ENCODE peak calls at places on chromosomes 16 and 17, in eight cellular contexts. One of them, this sample, is unnamed.

GRCh38 chr17:18860161-18860972 is 2.4 kb downstream of the PRPSAP2 start:
- DNase-seq in fibroblast of lung: no peak
- DNase-seq in M059J: peak
- DNase-seq in effector memory CD4-positive, alpha-beta T cell: no peak
- DNase-seq in NCI-H69: no peak
- DNase-seq in activated T-cell treated with anti-CD3 and anti-CD28 coated beads, Interleukin-2, amount 50 U/mL, for 24 hours: no peak
- DNase-seq in Ammon's horn: no peak
- DNase-seq in right atrium auricular region: no peak
- DNase-seq in this sample: no peak

GRCh38 chr17:40522250-40522960 is 21.0 kb upstream of the TNS4 start:
- DNase-seq in Ammon's horn: no peak
- DNase-seq in right atrium auricular region: no peak
- DNase-seq in fibroblast of lung: peak
- DNase-seq in effector memory CD4-positive, alpha-beta T cell: no peak
- DNase-seq in activated T-cell treated with anti-CD3 and anti-CD28 coated beads, Interleukin-2, amount 50 U/mL, for 24 hours: peak
- DNase-seq in M059J: no peak
- DNase-seq in NCI-H69: no peak
- DNase-seq in this sample: no peak

GRCh38 chr16:17417740-17418139 is 53.0 kb downstream of the XYLT1 start:
- DNase-seq in activated T-cell treated with anti-CD3 and anti-CD28 coated beads, Interleukin-2, amount 50 U/mL, for 24 hours: no peak
- DNase-seq in fibroblast of lung: no peak
- DNase-seq in Ammon's horn: no peak
- DNase-seq in NCI-H69: no peak
- DNase-seq in M059J: peak
- DNase-seq in right atrium auricular region: no peak
- DNase-seq in effector memory CD4-positive, alpha-beta T cell: no peak
- DNase-seq in this sample: no peak

GRCh38 chr17:55327225-55328088 is 62.7 kb downstream of the HLF start:
- DNase-seq in Ammon's horn: no peak
- DNase-seq in NCI-H69: no peak
- DNase-seq in fibroblast of lung: no peak
- DNase-seq in activated T-cell treated with anti-CD3 and anti-CD28 coated beads, Interleukin-2, amount 50 U/mL, for 24 hours: no peak
- DNase-seq in effector memory CD4-positive, alpha-beta T cell: no peak
- DNase-seq in M059J: peak
- DNase-seq in right atrium auricular region: no peak
- DNase-seq in this sample: no peak

GRCh38 chr16:48014349-48015135 is 141.3 kb downstream of the ABCC12 start:
- DNase-seq in activated T-cell treated with anti-CD3 and anti-CD28 coated beads, Interleukin-2, amount 50 U/mL, for 24 hours: no peak
- DNase-seq in fibroblast of lung: no peak
- DNase-seq in right atrium auricular region: no peak
- DNase-seq in effector memory CD4-positive, alpha-beta T cell: no peak
- DNase-seq in M059J: peak
- DNase-seq in NCI-H69: no peak
- DNase-seq in Ammon's horn: peak
- DNase-seq in this sample: peak

GRCh38 chr17:35170968-35171771 is 23.0 kb downstream of the SLC35G3 start:
- DNase-seq in NCI-H69: peak
- DNase-seq in activated T-cell treated with anti-CD3 and anti-CD28 coated beads, Interleukin-2, amount 50 U/mL, for 24 hours: peak
- DNase-seq in M059J: peak
- DNase-seq in effector memory CD4-positive, alpha-beta T cell: no peak
- DNase-seq in right atrium auricular region: no peak
- DNase-seq in Ammon's horn: no peak
- DNase-seq in fibroblast of lung: peak
- DNase-seq in this sample: peak

GRCh38 chr17:72429066-72429638 is 308.3 kb downstream of the SOX9 start:
- DNase-seq in fibroblast of lung: no peak
- DNase-seq in M059J: no peak
- DNase-seq in right atrium auricular region: no peak
- DNase-seq in Ammon's horn: no peak
- DNase-seq in effector memory CD4-positive, alpha-beta T cell: no peak
- DNase-seq in NCI-H69: peak
- DNase-seq in activated T-cell treated with anti-CD3 and anti-CD28 coated beads, Interleukin-2, amount 50 U/mL, for 24 hours: no peak
- DNase-seq in this sample: no peak

GRCh38 chr17:10384175-10384574 is 11.4 kb upstream of the MYH13 start:
- DNase-seq in NCI-H69: no peak
- DNase-seq in activated T-cell treated with anti-CD3 and anti-CD28 coated beads, Interleukin-2, amount 50 U/mL, for 24 hours: no peak
- DNase-seq in Ammon's horn: no peak
- DNase-seq in fibroblast of lung: peak
- DNase-seq in right atrium auricular region: no peak
- DNase-seq in effector memory CD4-positive, alpha-beta T cell: no peak
- DNase-seq in M059J: no peak
- DNase-seq in this sample: peak

GRCh38 chr17:47808036-47808829 is 13.4 kb downstream of the OSBPL7 start:
- DNase-seq in M059J: no peak
- DNase-seq in effector memory CD4-positive, alpha-beta T cell: no peak
- DNase-seq in NCI-H69: no peak
- DNase-seq in fibroblast of lung: no peak
- DNase-seq in right atrium auricular region: no peak
- DNase-seq in activated T-cell treated with anti-CD3 and anti-CD28 coated beads, Interleukin-2, amount 50 U/mL, for 24 hours: peak
- DNase-seq in Ammon's horn: no peak
- DNase-seq in this sample: no peak

GRCh38 chr17:68695659-68696058 is 94.5 kb upstream of the FAM20A start:
- DNase-seq in fibroblast of lung: no peak
- DNase-seq in activated T-cell treated with anti-CD3 and anti-CD28 coated beads, Interleukin-2, amount 50 U/mL, for 24 hours: no peak
- DNase-seq in NCI-H69: no peak
- DNase-seq in M059J: no peak
- DNase-seq in Ammon's horn: no peak
- DNase-seq in right atrium auricular region: no peak
- DNase-seq in effector memory CD4-positive, alpha-beta T cell: no peak
- DNase-seq in this sample: no peak

GRCh38 chr17:77528516-77529327 is 388.0 kb downstream of the SEC14L1 start:
- DNase-seq in Ammon's horn: peak
- DNase-seq in M059J: no peak
- DNase-seq in activated T-cell treated with anti-CD3 and anti-CD28 coated beads, Interleukin-2, amount 50 U/mL, for 24 hours: peak
- DNase-seq in effector memory CD4-positive, alpha-beta T cell: no peak
- DNase-seq in NCI-H69: peak
- DNase-seq in right atrium auricular region: no peak
- DNase-seq in fibroblast of lung: no peak
- DNase-seq in this sample: peak

GRCh38 chr17:39015546-39015935 is 48.3 kb upstream of the FBXO47 start:
- DNase-seq in activated T-cell treated with anti-CD3 and anti-CD28 coated beads, Interleukin-2, amount 50 U/mL, for 24 hours: no peak
- DNase-seq in effector memory CD4-positive, alpha-beta T cell: no peak
- DNase-seq in Ammon's horn: no peak
- DNase-seq in NCI-H69: no peak
- DNase-seq in M059J: no peak
- DNase-seq in fibroblast of lung: no peak
- DNase-seq in right atrium auricular region: no peak
- DNase-seq in this sample: no peak

GRCh38 chr17:27669136-27669535 is 38.1 kb downstream of the LGALS9 start:
- DNase-seq in NCI-H69: no peak
- DNase-seq in Ammon's horn: no peak
- DNase-seq in activated T-cell treated with anti-CD3 and anti-CD28 coated beads, Interleukin-2, amount 50 U/mL, for 24 hours: no peak
- DNase-seq in effector memory CD4-positive, alpha-beta T cell: no peak
- DNase-seq in fibroblast of lung: no peak
- DNase-seq in right atrium auricular region: no peak
- DNase-seq in M059J: no peak
- DNase-seq in this sample: no peak

GRCh38 chr17:80475949-80476876 is at the start of gene NPTX1:
- DNase-seq in right atrium auricular region: no peak
- DNase-seq in fibroblast of lung: no peak
- DNase-seq in Ammon's horn: no peak
- DNase-seq in effector memory CD4-positive, alpha-beta T cell: no peak
- DNase-seq in activated T-cell treated with anti-CD3 and anti-CD28 coated beads, Interleukin-2, amount 50 U/mL, for 24 hours: peak
- DNase-seq in NCI-H69: peak
- DNase-seq in M059J: peak
- DNase-seq in this sample: peak

GRCh38 chr16:52469775-52470174 is 77.2 kb downstream of the TOX3 start:
- DNase-seq in Ammon's horn: no peak
- DNase-seq in activated T-cell treated with anti-CD3 and anti-CD28 coated beads, Interleukin-2, amount 50 U/mL, for 24 hours: no peak
- DNase-seq in M059J: peak
- DNase-seq in NCI-H69: peak
- DNase-seq in fibroblast of lung: no peak
- DNase-seq in effector memory CD4-positive, alpha-beta T cell: no peak
- DNase-seq in right atrium auricular region: no peak
- DNase-seq in this sample: no peak

GRCh38 chr17:64203630-64204029 is 59.4 kb downstream of the TEX2 start:
- DNase-seq in Ammon's horn: no peak
- DNase-seq in effector memory CD4-positive, alpha-beta T cell: no peak
- DNase-seq in fibroblast of lung: no peak
- DNase-seq in right atrium auricular region: no peak
- DNase-seq in NCI-H69: no peak
- DNase-seq in M059J: no peak
- DNase-seq in activated T-cell treated with anti-CD3 and anti-CD28 coated beads, Interleukin-2, amount 50 U/mL, for 24 hours: no peak
- DNase-seq in this sample: no peak

GRCh38 chr16:69494993-69495392 is 70.6 kb downstream of the CYB5B start:
- DNase-seq in right atrium auricular region: no peak
- DNase-seq in NCI-H69: peak
- DNase-seq in effector memory CD4-positive, alpha-beta T cell: peak
- DNase-seq in Ammon's horn: no peak
- DNase-seq in activated T-cell treated with anti-CD3 and anti-CD28 coated beads, Interleukin-2, amount 50 U/mL, for 24 hours: peak
- DNase-seq in M059J: peak
- DNase-seq in fibroblast of lung: peak
- DNase-seq in this sample: no peak

GRCh38 chr16:20612551-20613470 is 36.6 kb upstream of the ACSM2B start:
- DNase-seq in effector memory CD4-positive, alpha-beta T cell: no peak
- DNase-seq in fibroblast of lung: no peak
- DNase-seq in NCI-H69: no peak
- DNase-seq in activated T-cell treated with anti-CD3 and anti-CD28 coated beads, Interleukin-2, amount 50 U/mL, for 24 hours: no peak
- DNase-seq in Ammon's horn: peak
- DNase-seq in M059J: peak
- DNase-seq in right atrium auricular region: peak
- DNase-seq in this sample: no peak

GRCh38 chr17:42311240-42312034 is 23.1 kb downstream of the STAT5A start:
- DNase-seq in right atrium auricular region: peak
- DNase-seq in effector memory CD4-positive, alpha-beta T cell: no peak
- DNase-seq in fibroblast of lung: peak
- DNase-seq in NCI-H69: no peak
- DNase-seq in M059J: no peak
- DNase-seq in activated T-cell treated with anti-CD3 and anti-CD28 coated beads, Interleukin-2, amount 50 U/mL, for 24 hours: peak
- DNase-seq in Ammon's horn: peak
- DNase-seq in this sample: peak

GRCh38 chr16:67249762-67250327 is 1.1 kb downstream of the SLC9A5 start:
- DNase-seq in right atrium auricular region: no peak
- DNase-seq in effector memory CD4-positive, alpha-beta T cell: no peak
- DNase-seq in M059J: no peak
- DNase-seq in NCI-H69: peak
- DNase-seq in fibroblast of lung: no peak
- DNase-seq in activated T-cell treated with anti-CD3 and anti-CD28 coated beads, Interleukin-2, amount 50 U/mL, for 24 hours: no peak
- DNase-seq in Ammon's horn: no peak
- DNase-seq in this sample: peak

GRCh38 chr17:34390649-34391048 is 27.6 kb upstream of the CCL1 start:
- DNase-seq in activated T-cell treated with anti-CD3 and anti-CD28 coated beads, Interleukin-2, amount 50 U/mL, for 24 hours: no peak
- DNase-seq in right atrium auricular region: no peak
- DNase-seq in NCI-H69: no peak
- DNase-seq in fibroblast of lung: no peak
- DNase-seq in M059J: no peak
- DNase-seq in Ammon's horn: no peak
- DNase-seq in effector memory CD4-positive, alpha-beta T cell: no peak
- DNase-seq in this sample: no peak

GRCh38 chr16:88650749-88651275 is at the start of gene CYBA:
- DNase-seq in NCI-H69: peak
- DNase-seq in right atrium auricular region: peak
- DNase-seq in M059J: no peak
- DNase-seq in fibroblast of lung: peak
- DNase-seq in effector memory CD4-positive, alpha-beta T cell: peak
- DNase-seq in activated T-cell treated with anti-CD3 and anti-CD28 coated beads, Interleukin-2, amount 50 U/mL, for 24 hours: peak
- DNase-seq in Ammon's horn: peak
- DNase-seq in this sample: peak

GRCh38 chr16:87561200-87562105 is 40.9 kb upstream of the JPH3 start:
- DNase-seq in Ammon's horn: no peak
- DNase-seq in activated T-cell treated with anti-CD3 and anti-CD28 coated beads, Interleukin-2, amount 50 U/mL, for 24 hours: no peak
- DNase-seq in M059J: no peak
- DNase-seq in effector memory CD4-positive, alpha-beta T cell: no peak
- DNase-seq in NCI-H69: no peak
- DNase-seq in right atrium auricular region: no peak
- DNase-seq in fibroblast of lung: no peak
- DNase-seq in this sample: no peak

GRCh38 chr17:73757324-73757942 is 113.2 kb upstream of the SDK2 start:
- DNase-seq in effector memory CD4-positive, alpha-beta T cell: no peak
- DNase-seq in right atrium auricular region: no peak
- DNase-seq in activated T-cell treated with anti-CD3 and anti-CD28 coated beads, Interleukin-2, amount 50 U/mL, for 24 hours: no peak
- DNase-seq in NCI-H69: peak
- DNase-seq in M059J: no peak
- DNase-seq in fibroblast of lung: no peak
- DNase-seq in Ammon's horn: no peak
- DNase-seq in this sample: peak

GRCh38 chr17:44360826-44361225 is 2.8 kb downstream of the FAM171A2 start:
- DNase-seq in effector memory CD4-positive, alpha-beta T cell: no peak
- DNase-seq in M059J: peak
- DNase-seq in Ammon's horn: no peak
- DNase-seq in right atrium auricular region: no peak
- DNase-seq in fibroblast of lung: peak
- DNase-seq in activated T-cell treated with anti-CD3 and anti-CD28 coated beads, Interleukin-2, amount 50 U/mL, for 24 hours: no peak
- DNase-seq in NCI-H69: peak
- DNase-seq in this sample: peak

GRCh38 chr17:79207957-79208356 is 133.3 kb downstream of the ENGASE start:
- DNase-seq in M059J: no peak
- DNase-seq in activated T-cell treated with anti-CD3 and anti-CD28 coated beads, Interleukin-2, amount 50 U/mL, for 24 hours: no peak
- DNase-seq in NCI-H69: no peak
- DNase-seq in fibroblast of lung: no peak
- DNase-seq in effector memory CD4-positive, alpha-beta T cell: no peak
- DNase-seq in Ammon's horn: no peak
- DNase-seq in right atrium auricular region: no peak
- DNase-seq in this sample: no peak

GRCh38 chr16:57889960-57890751 is 80.8 kb downstream of the CNGB1 start:
- DNase-seq in NCI-H69: peak
- DNase-seq in right atrium auricular region: no peak
- DNase-seq in fibroblast of lung: peak
- DNase-seq in Ammon's horn: no peak
- DNase-seq in effector memory CD4-positive, alpha-beta T cell: no peak
- DNase-seq in M059J: peak
- DNase-seq in activated T-cell treated with anti-CD3 and anti-CD28 coated beads, Interleukin-2, amount 50 U/mL, for 24 hours: no peak
- DNase-seq in this sample: peak

GRCh38 chr16:84553873-84554399 is 49.5 kb upstream of the MEAK7 start:
- DNase-seq in effector memory CD4-positive, alpha-beta T cell: peak
- DNase-seq in fibroblast of lung: no peak
- DNase-seq in M059J: no peak
- DNase-seq in right atrium auricular region: no peak
- DNase-seq in NCI-H69: no peak
- DNase-seq in activated T-cell treated with anti-CD3 and anti-CD28 coated beads, Interleukin-2, amount 50 U/mL, for 24 hours: peak
- DNase-seq in Ammon's horn: no peak
- DNase-seq in this sample: no peak

GRCh38 chr16:11080327-11080967 is 136.1 kb downstream of the CLEC16A start:
- DNase-seq in right atrium auricular region: no peak
- DNase-seq in effector memory CD4-positive, alpha-beta T cell: no peak
- DNase-seq in Ammon's horn: no peak
- DNase-seq in NCI-H69: no peak
- DNase-seq in fibroblast of lung: no peak
- DNase-seq in M059J: no peak
- DNase-seq in activated T-cell treated with anti-CD3 and anti-CD28 coated beads, Interleukin-2, amount 50 U/mL, for 24 hours: no peak
- DNase-seq in this sample: no peak

GRCh38 chr17:58210922-58211321 is 8.1 kb downstream of the MKS1 start:
- DNase-seq in NCI-H69: no peak
- DNase-seq in effector memory CD4-positive, alpha-beta T cell: no peak
- DNase-seq in right atrium auricular region: no peak
- DNase-seq in Ammon's horn: no peak
- DNase-seq in M059J: no peak
- DNase-seq in fibroblast of lung: no peak
- DNase-seq in activated T-cell treated with anti-CD3 and anti-CD28 coated beads, Interleukin-2, amount 50 U/mL, for 24 hours: no peak
- DNase-seq in this sample: no peak

GRCh38 chr17:42178817-42179216 is 2.1 kb downstream of the KCNH4 start:
- DNase-seq in Ammon's horn: no peak
- DNase-seq in right atrium auricular region: no peak
- DNase-seq in fibroblast of lung: no peak
- DNase-seq in activated T-cell treated with anti-CD3 and anti-CD28 coated beads, Interleukin-2, amount 50 U/mL, for 24 hours: no peak
- DNase-seq in NCI-H69: no peak
- DNase-seq in effector memory CD4-positive, alpha-beta T cell: peak
- DNase-seq in M059J: no peak
- DNase-seq in this sample: no peak

GRCh38 chr16:25198021-25198420 is 18.7 kb upstream of the AQP8 start:
- DNase-seq in right atrium auricular region: no peak
- DNase-seq in activated T-cell treated with anti-CD3 and anti-CD28 coated beads, Interleukin-2, amount 50 U/mL, for 24 hours: no peak
- DNase-seq in effector memory CD4-positive, alpha-beta T cell: no peak
- DNase-seq in M059J: peak
- DNase-seq in fibroblast of lung: no peak
- DNase-seq in NCI-H69: no peak
- DNase-seq in Ammon's horn: no peak
- DNase-seq in this sample: no peak